ENCODE peak calls at places on chromosomes 12 and 14, in ten cellular contexts. R is body of pancreas, L is tibial nerve, B is HepG2, X is SJSA1, F is GM23248, T is transverse colon, V is aorta, D is ascending aorta, I is sigmoid colon. C is an unnamed sample.

GRCh38 chr14:84646791-84647500 is 883.0 kb upstream of the FLRT2 start:
- DNase-seq in R (no peak), L (no peak), B (no peak), X (no peak), F (no peak), T (no peak), V (no peak), D (no peak), I (no peak), C (no peak)

GRCh38 chr12:26298785-26299621 is 103.6 kb downstream of the SSPN start:
- DNase-seq in R (no peak), L (no peak), B (no peak), X (no peak), F (peak; percentile 92), T (no peak), V (no peak), D (no peak), I (peak; percentile 53), C (no peak)

GRCh38 chr12:54239568-54239967 is 40.4 kb downstream of the CBX5 start:
- DNase-seq in R (no peak), L (no peak), B (no peak), X (no peak), F (no peak), T (no peak), V (no peak), D (no peak), I (no peak), C (no peak)

GRCh38 chr12:76020731-76021672 is 10.6 kb downstream of the PHLDA1 start:
- DNase-seq in R (no peak), L (no peak), B (no peak), X (peak; percentile 86), F (peak; percentile 97), T (peak; percentile 20), V (no peak), D (no peak), I (no peak), C (no peak)

GRCh38 chr14:21215879-21216251 is 53.4 kb downstream of the HNRNPC start:
- DNase-seq in R (no peak), L (no peak), B (no peak), X (no peak), F (no peak), T (no peak), V (peak; percentile 53), D (no peak), I (no peak), C (no peak)

GRCh38 chr14:79587875-79588274 is 623.4 kb downstream of the DIO2 start:
- DNase-seq in R (no peak), L (no peak), B (no peak), X (no peak), F (no peak), T (no peak), V (no peak), D (no peak), I (no peak), C (no peak)

GRCh38 chr14:89466939-89467338 is 49.9 kb upstream of the FOXN3 start:
- DNase-seq in R (no peak), L (no peak), B (no peak), X (no peak), F (no peak), T (no peak), V (no peak), D (no peak), I (no peak), C (no peak)

GRCh38 chr12:104182144-104182543 is 33.4 kb upstream of the TXNRD1 start:
- DNase-seq in R (peak; percentile 88), L (peak; percentile 82), B (no peak), X (no peak), F (peak; percentile 90), T (peak; percentile 70), V (peak; percentile 90), D (peak; percentile 94), I (peak; percentile 97), C (no peak)

GRCh38 chr12:72729451-72730010 is 457.4 kb downstream of the TRHDE start:
- DNase-seq in R (no peak), L (no peak), B (no peak), X (no peak), F (no peak), T (no peak), V (no peak), D (no peak), I (no peak), C (no peak)

GRCh38 chr14:102182190-102182589 is 42.5 kb downstream of the WDR20 start:
- DNase-seq in R (no peak), L (no peak), B (no peak), X (no peak), F (peak; percentile 89), T (no peak), V (no peak), D (no peak), I (no peak), C (no peak)

GRCh38 chr12:110530511-110530910 is 28.4 kb downstream of the RAD9B start:
- DNase-seq in R (no peak), L (no peak), B (no peak), X (no peak), F (no peak), T (no peak), V (no peak), D (no peak), I (no peak), C (no peak)

GRCh38 chr14:52473557-52473956 is 78.7 kb downstream of the TXNDC16 start:
- DNase-seq in R (no peak), L (no peak), B (peak; percentile 44), X (no peak), F (peak; percentile 45), T (no peak), V (no peak), D (no peak), I (no peak), C (no peak)

GRCh38 chr12:9112076-9112853 is 3.5 kb downstream of the A2M start:
- DNase-seq in R (no peak), L (no peak), B (no peak), X (no peak), F (no peak), T (no peak), V (no peak), D (no peak), I (no peak), C (no peak)

DNA sequence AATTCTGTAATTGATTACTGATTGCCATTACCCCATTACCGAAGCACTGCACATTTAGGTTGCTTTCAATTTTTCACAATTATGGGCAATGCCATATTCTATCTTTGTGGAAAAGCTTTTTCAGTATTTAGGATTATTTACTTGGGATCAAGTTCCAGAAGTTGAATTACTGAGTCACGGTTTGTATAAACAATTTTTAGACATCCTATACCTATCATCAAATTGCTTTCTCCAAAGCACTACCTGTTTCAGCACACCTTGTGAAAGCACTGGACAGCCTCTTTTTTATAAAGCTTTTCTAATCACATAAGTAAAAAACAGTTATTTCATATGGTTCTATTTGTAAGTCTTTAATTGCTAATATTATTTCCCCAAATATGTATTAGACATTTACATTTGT is 221.5 kb upstream of the CAND1 start:
- DNase-seq in R (no peak), L (no peak), B (no peak), X (no peak), F (no peak), T (no peak), V (no peak), D (no peak), I (no peak), C (no peak)
- H3K4me1 ChIP-seq in R (no peaks in the 10 kb centered on the region), L (no peaks in the 10 kb centered on the region), B (no peaks in the 10 kb centered on the region), X (peaks cover 45% of the 10 kb centered on the region), F (no peaks in the 10 kb centered on the region), T (peaks cover 3% of the 10 kb centered on the region), V (no peaks in the 10 kb centered on the region), D (no peaks in the 10 kb centered on the region), I (peaks cover 24% of the 10 kb centered on the region), C (no peaks in the 10 kb centered on the region)

GRCh38 chr12:5588231-5588995 is 156.5 kb downstream of the NTF3 start:
- DNase-seq in R (no peak), L (peak; percentile 52), B (no peak), X (no peak), F (peak; percentile 50), T (no peak), V (no peak), D (no peak), I (no peak), C (no peak)
- H3K27me3 ChIP-seq in R (no peaks in the 10 kb centered on the region), L (no peaks in the 10 kb centered on the region), B (no peaks in the 10 kb centered on the region), X (no peaks in the 10 kb centered on the region), F (no peaks in the 10 kb centered on the region), T (no peaks in the 10 kb centered on the region), V (no peaks in the 10 kb centered on the region), D (no peaks in the 10 kb centered on the region), I (no peaks in the 10 kb centered on the region), C (no peaks in the 10 kb centered on the region)

GRCh38 chr12:132225214-132225613 is 81.0 kb downstream of the NOC4L start:
- DNase-seq in R (no peak), L (no peak), B (no peak), X (no peak), F (no peak), T (no peak), V (no peak), D (no peak), I (no peak), C (no peak)

GRCh38 chr12:132227156-132227555 is 82.9 kb downstream of the NOC4L start:
- DNase-seq in R (no peak), L (no peak), B (no peak), X (no peak), F (no peak), T (no peak), V (peak; percentile 53), D (no peak), I (peak; percentile 28), C (no peak)

GRCh38 chr12:132227782-132228417 is 83.6 kb downstream of the NOC4L start:
- DNase-seq in R (no peak), L (no peak), B (no peak), X (no peak), F (no peak), T (no peak), V (peak; percentile 58), D (no peak), I (peak; percentile 60), C (no peak)

GRCh38 chr12:132224484-132224883 is 80.2 kb downstream of the NOC4L start:
- DNase-seq in R (no peak), L (no peak), B (no peak), X (no peak), F (no peak), T (no peak), V (no peak), D (no peak), I (no peak), C (no peak)

GRCh38 chr12:132226604-132227003 is 82.3 kb downstream of the NOC4L start:
- DNase-seq in R (no peak), L (no peak), B (no peak), X (no peak), F (no peak), T (no peak), V (no peak), D (no peak), I (peak; percentile 5), C (no peak)
- H3K4me1 ChIP-seq in R (no peaks in the 10 kb centered on the region), L (no peaks in the 10 kb centered on the region), B (no peaks in the 10 kb centered on the region), X (no peaks in the 10 kb centered on the region), F (no peaks in the 10 kb centered on the region), T (no peaks in the 10 kb centered on the region), V (no peaks in the 10 kb centered on the region), D (no peaks in the 10 kb centered on the region), I (no peaks in the 10 kb centered on the region), C (peaks cover 4% of the 10 kb centered on the region)

GRCh38 chr12:114450511-114451300 is 44.8 kb upstream of the TBX5 start:
- DNase-seq in R (no peak), L (no peak), B (no peak), X (no peak), F (no peak), T (no peak), V (no peak), D (no peak), I (no peak), C (no peak)
- H3K27me3 ChIP-seq in R (no peaks in the 10 kb centered on the region), L (no peaks in the 10 kb centered on the region), B (peaks cover 8% of the 10 kb centered on the region), X (peaks cover 32% of the 10 kb centered on the region), F (peaks cover 11% of the 10 kb centered on the region), T (peaks cover 87% of the 10 kb centered on the region), V (peaks cover 2% of the 10 kb centered on the region), D (peaks cover 14% of the 10 kb centered on the region), I (peaks cover 16% of the 10 kb centered on the region), C (no peaks in the 10 kb centered on the region)